ENCODE peak calls at places on chromosomes 16 and 17, in nine cellular contexts. One of them, this sample, is unnamed.
A peak's percentile ranks its signal among the peaks of the same experiment; 100 is the strongest.

GRCh38 chr17:42517516-42517915 is 18.5 kb upstream of the NAGLU start:
- DNase-seq in uterus: peak; percentile 93
- DNase-seq in stimulated activated CD4-positive, alpha-beta T cell treated with anti-CD3 and anti-CD28 coated beads, Interleukin-12 subunit alpha, Interleukin-12 subunit beta, amount 100 ng/mL, for 4 hours: peak; percentile 80
- DNase-seq in activated CD8-positive, alpha-beta T cell treated with anti-CD3 and anti-CD28 coated beads for 36 hours: peak; percentile 90
- DNase-seq in esophagus squamous epithelium: no peak
- DNase-seq in immature natural killer cell: peak; percentile 74
- DNase-seq in effector CD4-positive, alpha-beta T cell: peak; percentile 76
- DNase-seq in NCI-H1092: peak; percentile 11
- DNase-seq in GM19239: peak; percentile 81
- DNase-seq in this sample: peak; percentile 77

GRCh38 chr16:84584678-84585077 is 33.2 kb downstream of the COTL1 start:
- DNase-seq in uterus: no peak
- DNase-seq in stimulated activated CD4-positive, alpha-beta T cell treated with anti-CD3 and anti-CD28 coated beads, Interleukin-12 subunit alpha, Interleukin-12 subunit beta, amount 100 ng/mL, for 4 hours: no peak
- DNase-seq in activated CD8-positive, alpha-beta T cell treated with anti-CD3 and anti-CD28 coated beads for 36 hours: no peak
- DNase-seq in esophagus squamous epithelium: no peak
- DNase-seq in immature natural killer cell: no peak
- DNase-seq in effector CD4-positive, alpha-beta T cell: no peak
- DNase-seq in NCI-H1092: no peak
- DNase-seq in GM19239: no peak
- DNase-seq in this sample: no peak

GRCh38 chr16:30434852-30435251 is 5.0 kb upstream of the DCTPP1 start:
- DNase-seq in uterus: no peak
- DNase-seq in stimulated activated CD4-positive, alpha-beta T cell treated with anti-CD3 and anti-CD28 coated beads, Interleukin-12 subunit alpha, Interleukin-12 subunit beta, amount 100 ng/mL, for 4 hours: peak; percentile 22
- DNase-seq in activated CD8-positive, alpha-beta T cell treated with anti-CD3 and anti-CD28 coated beads for 36 hours: peak; percentile 85
- DNase-seq in esophagus squamous epithelium: no peak
- DNase-seq in immature natural killer cell: no peak
- DNase-seq in effector CD4-positive, alpha-beta T cell: no peak
- DNase-seq in NCI-H1092: no peak
- DNase-seq in GM19239: no peak
- DNase-seq in this sample: no peak

GRCh38 chr17:82303944-82304808 is 13.2 kb downstream of the CD7 start:
- DNase-seq in uterus: no peak
- DNase-seq in stimulated activated CD4-positive, alpha-beta T cell treated with anti-CD3 and anti-CD28 coated beads, Interleukin-12 subunit alpha, Interleukin-12 subunit beta, amount 100 ng/mL, for 4 hours: no peak
- DNase-seq in activated CD8-positive, alpha-beta T cell treated with anti-CD3 and anti-CD28 coated beads for 36 hours: no peak
- DNase-seq in esophagus squamous epithelium: no peak
- DNase-seq in immature natural killer cell: no peak
- DNase-seq in effector CD4-positive, alpha-beta T cell: no peak
- DNase-seq in NCI-H1092: no peak
- DNase-seq in GM19239: no peak
- DNase-seq in this sample: no peak

GRCh38 chr17:44205962-44206824 is 6.5 kb upstream of the ATXN7L3 start:
- DNase-seq in uterus: no peak
- DNase-seq in stimulated activated CD4-positive, alpha-beta T cell treated with anti-CD3 and anti-CD28 coated beads, Interleukin-12 subunit alpha, Interleukin-12 subunit beta, amount 100 ng/mL, for 4 hours: no peak
- DNase-seq in activated CD8-positive, alpha-beta T cell treated with anti-CD3 and anti-CD28 coated beads for 36 hours: peak; percentile 35
- DNase-seq in esophagus squamous epithelium: no peak
- DNase-seq in immature natural killer cell: no peak
- DNase-seq in effector CD4-positive, alpha-beta T cell: no peak
- DNase-seq in NCI-H1092: no peak
- DNase-seq in GM19239: no peak
- DNase-seq in this sample: no peak

GRCh38 chr16:89828199-89828869 is at the start of gene SPIRE2:
- DNase-seq in uterus: peak; percentile 56
- DNase-seq in stimulated activated CD4-positive, alpha-beta T cell treated with anti-CD3 and anti-CD28 coated beads, Interleukin-12 subunit alpha, Interleukin-12 subunit beta, amount 100 ng/mL, for 4 hours: peak; percentile 66
- DNase-seq in activated CD8-positive, alpha-beta T cell treated with anti-CD3 and anti-CD28 coated beads for 36 hours: peak; percentile 76
- DNase-seq in esophagus squamous epithelium: no peak
- DNase-seq in immature natural killer cell: peak; percentile 78
- DNase-seq in effector CD4-positive, alpha-beta T cell: peak; percentile 57
- DNase-seq in NCI-H1092: no peak
- DNase-seq in GM19239: peak; percentile 89
- DNase-seq in this sample: no peak

GRCh38 chr17:71055128-71055527 is 885.8 kb downstream of the KCNJ2 start:
- DNase-seq in uterus: no peak
- DNase-seq in stimulated activated CD4-positive, alpha-beta T cell treated with anti-CD3 and anti-CD28 coated beads, Interleukin-12 subunit alpha, Interleukin-12 subunit beta, amount 100 ng/mL, for 4 hours: no peak
- DNase-seq in activated CD8-positive, alpha-beta T cell treated with anti-CD3 and anti-CD28 coated beads for 36 hours: no peak
- DNase-seq in esophagus squamous epithelium: no peak
- DNase-seq in immature natural killer cell: no peak
- DNase-seq in effector CD4-positive, alpha-beta T cell: no peak
- DNase-seq in NCI-H1092: no peak
- DNase-seq in GM19239: no peak
- DNase-seq in this sample: no peak

GRCh38 chr16:69621225-69621624 is 55.5 kb downstream of the NFAT5 start:
- DNase-seq in uterus: no peak
- DNase-seq in stimulated activated CD4-positive, alpha-beta T cell treated with anti-CD3 and anti-CD28 coated beads, Interleukin-12 subunit alpha, Interleukin-12 subunit beta, amount 100 ng/mL, for 4 hours: no peak
- DNase-seq in activated CD8-positive, alpha-beta T cell treated with anti-CD3 and anti-CD28 coated beads for 36 hours: no peak
- DNase-seq in esophagus squamous epithelium: no peak
- DNase-seq in immature natural killer cell: no peak
- DNase-seq in effector CD4-positive, alpha-beta T cell: no peak
- DNase-seq in NCI-H1092: no peak
- DNase-seq in GM19239: no peak
- DNase-seq in this sample: no peak

GRCh38 chr16:28237754-28238357 is 26.1 kb upstream of the XPO6 start:
- DNase-seq in uterus: no peak
- DNase-seq in stimulated activated CD4-positive, alpha-beta T cell treated with anti-CD3 and anti-CD28 coated beads, Interleukin-12 subunit alpha, Interleukin-12 subunit beta, amount 100 ng/mL, for 4 hours: no peak
- DNase-seq in activated CD8-positive, alpha-beta T cell treated with anti-CD3 and anti-CD28 coated beads for 36 hours: peak; percentile 35
- DNase-seq in esophagus squamous epithelium: no peak
- DNase-seq in immature natural killer cell: no peak
- DNase-seq in effector CD4-positive, alpha-beta T cell: no peak
- DNase-seq in NCI-H1092: no peak
- DNase-seq in GM19239: no peak
- DNase-seq in this sample: no peak

GRCh38 chr17:3803308-3803640 is 2.3 kb upstream of the ITGAE start:
- DNase-seq in uterus: no peak
- DNase-seq in stimulated activated CD4-positive, alpha-beta T cell treated with anti-CD3 and anti-CD28 coated beads, Interleukin-12 subunit alpha, Interleukin-12 subunit beta, amount 100 ng/mL, for 4 hours: no peak
- DNase-seq in activated CD8-positive, alpha-beta T cell treated with anti-CD3 and anti-CD28 coated beads for 36 hours: no peak
- DNase-seq in esophagus squamous epithelium: no peak
- DNase-seq in immature natural killer cell: no peak
- DNase-seq in effector CD4-positive, alpha-beta T cell: no peak
- DNase-seq in NCI-H1092: no peak
- DNase-seq in GM19239: no peak
- DNase-seq in this sample: no peak

GRCh38 chr17:79304907-79305306 is 230.3 kb downstream of the ENGASE start:
- DNase-seq in uterus: no peak
- DNase-seq in stimulated activated CD4-positive, alpha-beta T cell treated with anti-CD3 and anti-CD28 coated beads, Interleukin-12 subunit alpha, Interleukin-12 subunit beta, amount 100 ng/mL, for 4 hours: no peak
- DNase-seq in activated CD8-positive, alpha-beta T cell treated with anti-CD3 and anti-CD28 coated beads for 36 hours: no peak
- DNase-seq in esophagus squamous epithelium: no peak
- DNase-seq in immature natural killer cell: no peak
- DNase-seq in effector CD4-positive, alpha-beta T cell: no peak
- DNase-seq in NCI-H1092: no peak
- DNase-seq in GM19239: no peak
- DNase-seq in this sample: no peak

GRCh38 chr17:40224707-40225092 is 5.6 kb downstream of the WIPF2 start:
- DNase-seq in uterus: no peak
- DNase-seq in stimulated activated CD4-positive, alpha-beta T cell treated with anti-CD3 and anti-CD28 coated beads, Interleukin-12 subunit alpha, Interleukin-12 subunit beta, amount 100 ng/mL, for 4 hours: no peak
- DNase-seq in activated CD8-positive, alpha-beta T cell treated with anti-CD3 and anti-CD28 coated beads for 36 hours: no peak
- DNase-seq in esophagus squamous epithelium: no peak
- DNase-seq in immature natural killer cell: no peak
- DNase-seq in effector CD4-positive, alpha-beta T cell: no peak
- DNase-seq in NCI-H1092: no peak
- DNase-seq in GM19239: no peak
- DNase-seq in this sample: no peak

GRCh38 chr16:11312718-11313492 is 31.8 kb upstream of the PRM1 start:
- DNase-seq in uterus: peak; percentile 43
- DNase-seq in stimulated activated CD4-positive, alpha-beta T cell treated with anti-CD3 and anti-CD28 coated beads, Interleukin-12 subunit alpha, Interleukin-12 subunit beta, amount 100 ng/mL, for 4 hours: no peak
- DNase-seq in activated CD8-positive, alpha-beta T cell treated with anti-CD3 and anti-CD28 coated beads for 36 hours: peak; percentile 31
- DNase-seq in esophagus squamous epithelium: no peak
- DNase-seq in immature natural killer cell: peak; percentile 27
- DNase-seq in effector CD4-positive, alpha-beta T cell: no peak
- DNase-seq in NCI-H1092: no peak
- DNase-seq in GM19239: no peak
- DNase-seq in this sample: no peak

GRCh38 chr17:14506364-14506763 is 205.5 kb downstream of the HS3ST3B1 start:
- DNase-seq in uterus: no peak
- DNase-seq in stimulated activated CD4-positive, alpha-beta T cell treated with anti-CD3 and anti-CD28 coated beads, Interleukin-12 subunit alpha, Interleukin-12 subunit beta, amount 100 ng/mL, for 4 hours: no peak
- DNase-seq in activated CD8-positive, alpha-beta T cell treated with anti-CD3 and anti-CD28 coated beads for 36 hours: no peak
- DNase-seq in esophagus squamous epithelium: no peak
- DNase-seq in immature natural killer cell: no peak
- DNase-seq in effector CD4-positive, alpha-beta T cell: no peak
- DNase-seq in NCI-H1092: no peak
- DNase-seq in GM19239: no peak
- DNase-seq in this sample: no peak

GRCh38 chr16:90020260-90020837 is 1.1 kb upstream of the DBNDD1 start:
- DNase-seq in uterus: no peak
- DNase-seq in stimulated activated CD4-positive, alpha-beta T cell treated with anti-CD3 and anti-CD28 coated beads, Interleukin-12 subunit alpha, Interleukin-12 subunit beta, amount 100 ng/mL, for 4 hours: no peak
- DNase-seq in activated CD8-positive, alpha-beta T cell treated with anti-CD3 and anti-CD28 coated beads for 36 hours: no peak
- DNase-seq in esophagus squamous epithelium: no peak
- DNase-seq in immature natural killer cell: no peak
- DNase-seq in effector CD4-positive, alpha-beta T cell: no peak
- DNase-seq in NCI-H1092: no peak
- DNase-seq in GM19239: no peak
- DNase-seq in this sample: no peak

GRCh38 chr17:189444-189843 is 8.0 kb upstream of the DOC2B start:
- DNase-seq in uterus: no peak
- DNase-seq in stimulated activated CD4-positive, alpha-beta T cell treated with anti-CD3 and anti-CD28 coated beads, Interleukin-12 subunit alpha, Interleukin-12 subunit beta, amount 100 ng/mL, for 4 hours: no peak
- DNase-seq in activated CD8-positive, alpha-beta T cell treated with anti-CD3 and anti-CD28 coated beads for 36 hours: no peak
- DNase-seq in esophagus squamous epithelium: no peak
- DNase-seq in immature natural killer cell: no peak
- DNase-seq in effector CD4-positive, alpha-beta T cell: no peak
- DNase-seq in NCI-H1092: no peak
- DNase-seq in GM19239: no peak
- DNase-seq in this sample: no peak

GRCh38 chr16:56475226-56475625 is 23.9 kb downstream of the OGFOD1 start:
- DNase-seq in uterus: no peak
- DNase-seq in stimulated activated CD4-positive, alpha-beta T cell treated with anti-CD3 and anti-CD28 coated beads, Interleukin-12 subunit alpha, Interleukin-12 subunit beta, amount 100 ng/mL, for 4 hours: no peak
- DNase-seq in activated CD8-positive, alpha-beta T cell treated with anti-CD3 and anti-CD28 coated beads for 36 hours: no peak
- DNase-seq in esophagus squamous epithelium: no peak
- DNase-seq in immature natural killer cell: no peak
- DNase-seq in effector CD4-positive, alpha-beta T cell: no peak
- DNase-seq in NCI-H1092: no peak
- DNase-seq in GM19239: no peak
- DNase-seq in this sample: no peak

GRCh38 chr17:34997355-34997862 is 17.1 kb downstream of the LIG3 start:
- DNase-seq in uterus: peak; percentile 77
- DNase-seq in stimulated activated CD4-positive, alpha-beta T cell treated with anti-CD3 and anti-CD28 coated beads, Interleukin-12 subunit alpha, Interleukin-12 subunit beta, amount 100 ng/mL, for 4 hours: no peak
- DNase-seq in activated CD8-positive, alpha-beta T cell treated with anti-CD3 and anti-CD28 coated beads for 36 hours: no peak
- DNase-seq in esophagus squamous epithelium: no peak
- DNase-seq in immature natural killer cell: no peak
- DNase-seq in effector CD4-positive, alpha-beta T cell: no peak
- DNase-seq in NCI-H1092: no peak
- DNase-seq in GM19239: no peak
- DNase-seq in this sample: no peak

GRCh38 chr17:17191346-17191792 is 14.8 kb downstream of the PLD6 start:
- DNase-seq in uterus: peak; percentile 44
- DNase-seq in stimulated activated CD4-positive, alpha-beta T cell treated with anti-CD3 and anti-CD28 coated beads, Interleukin-12 subunit alpha, Interleukin-12 subunit beta, amount 100 ng/mL, for 4 hours: no peak
- DNase-seq in activated CD8-positive, alpha-beta T cell treated with anti-CD3 and anti-CD28 coated beads for 36 hours: no peak
- DNase-seq in esophagus squamous epithelium: no peak
- DNase-seq in immature natural killer cell: no peak
- DNase-seq in effector CD4-positive, alpha-beta T cell: no peak
- DNase-seq in NCI-H1092: no peak
- DNase-seq in GM19239: no peak
- DNase-seq in this sample: no peak

GRCh38 chr17:57372156-57372555 is 115.8 kb downstream of the MSI2 start:
- DNase-seq in uterus: no peak
- DNase-seq in stimulated activated CD4-positive, alpha-beta T cell treated with anti-CD3 and anti-CD28 coated beads, Interleukin-12 subunit alpha, Interleukin-12 subunit beta, amount 100 ng/mL, for 4 hours: no peak
- DNase-seq in activated CD8-positive, alpha-beta T cell treated with anti-CD3 and anti-CD28 coated beads for 36 hours: no peak
- DNase-seq in esophagus squamous epithelium: no peak
- DNase-seq in immature natural killer cell: no peak
- DNase-seq in effector CD4-positive, alpha-beta T cell: no peak
- DNase-seq in NCI-H1092: no peak
- DNase-seq in GM19239: no peak
- DNase-seq in this sample: no peak

GRCh38 chr17:3710951-3711383 is 12.7 kb upstream of the HASPIN start:
- DNase-seq in uterus: no peak
- DNase-seq in stimulated activated CD4-positive, alpha-beta T cell treated with anti-CD3 and anti-CD28 coated beads, Interleukin-12 subunit alpha, Interleukin-12 subunit beta, amount 100 ng/mL, for 4 hours: peak; percentile 46
- DNase-seq in activated CD8-positive, alpha-beta T cell treated with anti-CD3 and anti-CD28 coated beads for 36 hours: peak; percentile 89
- DNase-seq in esophagus squamous epithelium: no peak
- DNase-seq in immature natural killer cell: peak; percentile 83
- DNase-seq in effector CD4-positive, alpha-beta T cell: peak; percentile 65
- DNase-seq in NCI-H1092: no peak
- DNase-seq in GM19239: peak; percentile 70
- DNase-seq in this sample: no peak

GRCh38 chr17:36000730-36001108 is 634 bp downstream of the CCL15 start:
- DNase-seq in uterus: no peak
- DNase-seq in stimulated activated CD4-positive, alpha-beta T cell treated with anti-CD3 and anti-CD28 coated beads, Interleukin-12 subunit alpha, Interleukin-12 subunit beta, amount 100 ng/mL, for 4 hours: no peak
- DNase-seq in activated CD8-positive, alpha-beta T cell treated with anti-CD3 and anti-CD28 coated beads for 36 hours: no peak
- DNase-seq in esophagus squamous epithelium: no peak
- DNase-seq in immature natural killer cell: no peak
- DNase-seq in effector CD4-positive, alpha-beta T cell: no peak
- DNase-seq in NCI-H1092: no peak
- DNase-seq in GM19239: no peak
- DNase-seq in this sample: no peak

GRCh38 chr17:19364699-19365498 is 2.4 kb upstream of the B9D1 start:
- DNase-seq in uterus: no peak
- DNase-seq in stimulated activated CD4-positive, alpha-beta T cell treated with anti-CD3 and anti-CD28 coated beads, Interleukin-12 subunit alpha, Interleukin-12 subunit beta, amount 100 ng/mL, for 4 hours: no peak
- DNase-seq in activated CD8-positive, alpha-beta T cell treated with anti-CD3 and anti-CD28 coated beads for 36 hours: no peak
- DNase-seq in esophagus squamous epithelium: no peak
- DNase-seq in immature natural killer cell: no peak
- DNase-seq in effector CD4-positive, alpha-beta T cell: no peak
- DNase-seq in NCI-H1092: peak; percentile 28
- DNase-seq in GM19239: no peak
- DNase-seq in this sample: peak; percentile 90

GRCh38 chr16:27444015-27444414 is 42.0 kb downstream of the IL21R start:
- DNase-seq in uterus: no peak
- DNase-seq in stimulated activated CD4-positive, alpha-beta T cell treated with anti-CD3 and anti-CD28 coated beads, Interleukin-12 subunit alpha, Interleukin-12 subunit beta, amount 100 ng/mL, for 4 hours: no peak
- DNase-seq in activated CD8-positive, alpha-beta T cell treated with anti-CD3 and anti-CD28 coated beads for 36 hours: no peak
- DNase-seq in esophagus squamous epithelium: no peak
- DNase-seq in immature natural killer cell: no peak
- DNase-seq in effector CD4-positive, alpha-beta T cell: no peak
- DNase-seq in NCI-H1092: no peak
- DNase-seq in GM19239: no peak
- DNase-seq in this sample: no peak

GRCh38 chr16:17211797-17212196 is 259.0 kb downstream of the XYLT1 start:
- DNase-seq in uterus: no peak
- DNase-seq in stimulated activated CD4-positive, alpha-beta T cell treated with anti-CD3 and anti-CD28 coated beads, Interleukin-12 subunit alpha, Interleukin-12 subunit beta, amount 100 ng/mL, for 4 hours: peak; percentile 4
- DNase-seq in activated CD8-positive, alpha-beta T cell treated with anti-CD3 and anti-CD28 coated beads for 36 hours: peak; percentile 68
- DNase-seq in esophagus squamous epithelium: no peak
- DNase-seq in immature natural killer cell: peak; percentile 19
- DNase-seq in effector CD4-positive, alpha-beta T cell: no peak
- DNase-seq in NCI-H1092: no peak
- DNase-seq in GM19239: no peak
- DNase-seq in this sample: peak; percentile 86

GRCh38 chr17:44343510-44344209 is 1.4 kb upstream of the GRN start:
- DNase-seq in uterus: no peak
- DNase-seq in stimulated activated CD4-positive, alpha-beta T cell treated with anti-CD3 and anti-CD28 coated beads, Interleukin-12 subunit alpha, Interleukin-12 subunit beta, amount 100 ng/mL, for 4 hours: no peak
- DNase-seq in activated CD8-positive, alpha-beta T cell treated with anti-CD3 and anti-CD28 coated beads for 36 hours: no peak
- DNase-seq in esophagus squamous epithelium: no peak
- DNase-seq in immature natural killer cell: no peak
- DNase-seq in effector CD4-positive, alpha-beta T cell: no peak
- DNase-seq in NCI-H1092: no peak
- DNase-seq in GM19239: no peak
- DNase-seq in this sample: no peak

GRCh38 chr17:44216173-44216572 is 3.3 kb downstream of the UBTF start:
- DNase-seq in uterus: no peak
- DNase-seq in stimulated activated CD4-positive, alpha-beta T cell treated with anti-CD3 and anti-CD28 coated beads, Interleukin-12 subunit alpha, Interleukin-12 subunit beta, amount 100 ng/mL, for 4 hours: no peak
- DNase-seq in activated CD8-positive, alpha-beta T cell treated with anti-CD3 and anti-CD28 coated beads for 36 hours: peak; percentile 73
- DNase-seq in esophagus squamous epithelium: no peak
- DNase-seq in immature natural killer cell: no peak
- DNase-seq in effector CD4-positive, alpha-beta T cell: no peak
- DNase-seq in NCI-H1092: no peak
- DNase-seq in GM19239: peak; percentile 62
- DNase-seq in this sample: no peak

GRCh38 chr17:50210249-50211225 is 9.1 kb upstream of the COL1A1 start:
- DNase-seq in uterus: peak; percentile 95
- DNase-seq in stimulated activated CD4-positive, alpha-beta T cell treated with anti-CD3 and anti-CD28 coated beads, Interleukin-12 subunit alpha, Interleukin-12 subunit beta, amount 100 ng/mL, for 4 hours: no peak
- DNase-seq in activated CD8-positive, alpha-beta T cell treated with anti-CD3 and anti-CD28 coated beads for 36 hours: no peak
- DNase-seq in esophagus squamous epithelium: no peak
- DNase-seq in immature natural killer cell: no peak
- DNase-seq in effector CD4-positive, alpha-beta T cell: no peak
- DNase-seq in NCI-H1092: no peak
- DNase-seq in GM19239: no peak
- DNase-seq in this sample: no peak

GRCh38 chr17:17089796-17090641 is 47.8 kb downstream of the MPRIP start:
- DNase-seq in uterus: no peak
- DNase-seq in stimulated activated CD4-positive, alpha-beta T cell treated with anti-CD3 and anti-CD28 coated beads, Interleukin-12 subunit alpha, Interleukin-12 subunit beta, amount 100 ng/mL, for 4 hours: no peak
- DNase-seq in activated CD8-positive, alpha-beta T cell treated with anti-CD3 and anti-CD28 coated beads for 36 hours: no peak
- DNase-seq in esophagus squamous epithelium: no peak
- DNase-seq in immature natural killer cell: no peak
- DNase-seq in effector CD4-positive, alpha-beta T cell: no peak
- DNase-seq in NCI-H1092: no peak
- DNase-seq in GM19239: no peak
- DNase-seq in this sample: no peak

GRCh38 chr16:64287667-64288521 is 834.0 kb downstream of the CDH11 start:
- DNase-seq in uterus: no peak
- DNase-seq in stimulated activated CD4-positive, alpha-beta T cell treated with anti-CD3 and anti-CD28 coated beads, Interleukin-12 subunit alpha, Interleukin-12 subunit beta, amount 100 ng/mL, for 4 hours: no peak
- DNase-seq in activated CD8-positive, alpha-beta T cell treated with anti-CD3 and anti-CD28 coated beads for 36 hours: no peak
- DNase-seq in esophagus squamous epithelium: no peak
- DNase-seq in immature natural killer cell: no peak
- DNase-seq in effector CD4-positive, alpha-beta T cell: no peak
- DNase-seq in NCI-H1092: no peak
- DNase-seq in GM19239: no peak
- DNase-seq in this sample: no peak

GRCh38 chr16:86809458-86809955 is 231.2 kb downstream of the FOXL1 start:
- DNase-seq in uterus: no peak
- DNase-seq in stimulated activated CD4-positive, alpha-beta T cell treated with anti-CD3 and anti-CD28 coated beads, Interleukin-12 subunit alpha, Interleukin-12 subunit beta, amount 100 ng/mL, for 4 hours: no peak
- DNase-seq in activated CD8-positive, alpha-beta T cell treated with anti-CD3 and anti-CD28 coated beads for 36 hours: no peak
- DNase-seq in esophagus squamous epithelium: no peak
- DNase-seq in immature natural killer cell: no peak
- DNase-seq in effector CD4-positive, alpha-beta T cell: no peak
- DNase-seq in NCI-H1092: no peak
- DNase-seq in GM19239: no peak
- DNase-seq in this sample: no peak

This sample was measured in NCI-H524.